ENCODE peak calls at places on chromosome 5, in ten cellular contexts. R is breast epithelium, C is lower lobe of right lung, O is coronary artery, S is astrocyte, X is BJ, W is PC-3, B is testis, A is uterus, N is thoracic aorta. P is an unnamed sample.

GRCh38 chr5:92758552-92758951 is 822.5 kb downstream of the NR2F1-AS1 start:
- DNase-seq in R (no peak), S (peak; percentile 58), B (no peak), X (no peak), N (no peak), C (no peak), A (no peak), W (peak; percentile 81), O (no peak), P (no peak)

GRCh38 chr5:36535390-36535789 is 71.0 kb upstream of the SLC1A3 start:
- DNase-seq in O (no peak), A (no peak), C (no peak), R (peak; percentile 32), N (no peak), B (no peak), S (no peak), X (no peak), W (no peak), P (no peak)

GRCh38 chr5:145925803-145926202 is 10.6 kb upstream of the SH3RF2 start:
- DNase-seq in B (no peak), W (no peak), O (no peak), S (peak; percentile 42), A (no peak), R (no peak), X (peak; percentile 62), N (no peak), C (no peak), P (no peak)

GRCh38 chr5:154756203-154756870 is 1.2 kb downstream of the LARP1 start:
- DNase-seq in N (no peak), C (peak; percentile 74), W (no peak), A (peak; percentile 33), R (no peak), S (no peak), B (peak; percentile 41), O (no peak), X (no peak), P (no peak)

GRCh38 chr5:136232316-136232715 is 39.4 kb upstream of the SMIM32 start:
- DNase-seq in X (no peak), A (no peak), R (no peak), W (no peak), S (no peak), N (no peak), B (no peak), O (no peak), C (no peak), P (no peak)

GRCh38 chr5:161895510-161895909 is 47.6 kb downstream of the GABRA1 start:
- DNase-seq in S (no peak), O (no peak), X (no peak), W (no peak), B (no peak), A (no peak), C (no peak), R (no peak), N (no peak), P (no peak)

GRCh38 chr5:171542504-171543150 is 123.2 kb downstream of the FGF18 start:
- DNase-seq in W (no peak), N (no peak), X (no peak), S (no peak), C (no peak), O (no peak), R (no peak), A (no peak), B (no peak), P (no peak)

GRCh38 chr5:11946317-11946716 is 42.1 kb upstream of the CTNND2 start:
- DNase-seq in S (no peak), O (no peak), C (no peak), X (no peak), B (no peak), W (peak; percentile 48), R (no peak), N (no peak), A (no peak), P (no peak)

GRCh38 chr5:163623524-163623923 is 118.1 kb downstream of the MAT2B start:
- DNase-seq in N (no peak), O (no peak), A (no peak), X (no peak), R (no peak), C (no peak), W (no peak), S (no peak), B (no peak), P (no peak)

GRCh38 chr5:128949847-128950546 is 15.3 kb upstream of the SLC27A6 start:
- DNase-seq in B (no peak), N (no peak), C (no peak), R (no peak), O (no peak), A (no peak), W (peak; percentile 5), X (no peak), S (no peak), P (no peak)

GRCh38 chr5:57844410-57844809 is 361.8 kb upstream of the ACTBL2 start:
- DNase-seq in R (no peak), A (no peak), C (no peak), B (no peak), W (no peak), S (no peak), X (no peak), O (no peak), N (no peak), P (no peak)

GRCh38 chr5:157541452-157542118 is 34.0 kb downstream of the ADAM19 start:
- DNase-seq in N (no peak), A (no peak), S (no peak), R (no peak), B (no peak), X (no peak), W (no peak), O (no peak), C (no peak), P (no peak)

GRCh38 chr5:108381034-108381954 is 604 bp downstream of the FBXL17 start:
- DNase-seq in S (peak; percentile 41), W (peak; percentile 64), X (no peak), R (peak; percentile 59), O (peak; percentile 88), B (peak; percentile 63), N (peak; percentile 19), C (peak; percentile 90), A (peak; percentile 66), P (no peak)

GRCh38 chr5:108380531-108381021 is 1.3 kb downstream of the FBXL17 start:
- DNase-seq in C (peak; percentile 63), O (peak; percentile 80), N (no peak), B (peak; percentile 74), X (no peak), A (peak; percentile 51), W (peak; percentile 40), R (no peak), S (peak; percentile 14), P (no peak)

GRCh38 chr5:108382784-108383358 is 973 bp upstream of the FBXL17 start:
- DNase-seq in W (no peak), C (no peak), A (no peak), B (no peak), O (no peak), R (no peak), X (no peak), S (no peak), N (no peak), P (no peak)

GRCh38 chr5:108381955-108382783 is at the start of gene FBXL17:
- DNase-seq in C (peak; percentile 98), R (peak; percentile 87), B (peak; percentile 97), W (peak; percentile 95), O (peak; percentile 97), S (peak; percentile 84), X (peak; percentile 51), A (peak; percentile 91), N (peak; percentile 84), P (peak; percentile 70)

DNA sequence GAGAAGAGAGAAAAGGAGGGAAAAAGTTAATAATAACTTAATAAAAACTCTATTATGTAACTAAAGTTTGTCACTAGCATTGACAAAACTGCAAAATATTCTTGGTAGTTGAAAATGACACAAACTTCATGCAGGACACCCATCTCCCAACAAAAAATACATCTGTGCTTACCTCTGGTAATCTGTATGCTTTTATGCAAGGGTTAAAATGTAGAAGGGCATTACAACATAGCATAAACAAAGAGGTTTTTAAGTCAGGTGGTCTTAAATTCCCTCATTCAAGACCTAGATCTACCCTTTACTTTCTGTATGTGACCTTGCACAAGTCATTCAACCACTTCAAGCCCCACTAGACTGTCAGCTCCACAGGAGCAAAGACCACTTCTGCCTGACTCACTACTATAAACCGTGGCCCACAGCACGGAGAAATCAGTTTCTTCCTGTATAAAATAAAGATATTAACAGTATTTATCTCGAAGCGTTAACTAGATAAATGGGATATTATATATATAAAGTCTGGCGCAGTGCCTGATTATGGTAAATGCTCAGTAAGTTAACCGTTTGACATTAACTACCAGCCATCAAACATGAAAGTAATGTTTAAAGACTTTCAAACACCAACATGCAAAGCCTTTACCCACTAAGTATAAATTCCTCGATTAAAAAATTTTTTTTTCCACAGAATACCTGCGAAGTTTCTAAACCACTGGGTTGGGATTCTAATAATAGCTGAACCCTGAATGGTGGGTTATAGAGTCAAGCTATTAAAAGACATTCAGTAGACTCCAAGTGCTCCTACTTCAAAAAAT is 2.0 kb downstream of the FBXL17 start:
- DNase-seq in W (peak; percentile 26), O (no peak), N (no peak), C (no peak), A (no peak), B (no peak), R (no peak), S (peak; percentile 49), X (no peak), P (no peak)
- H3K4me3 ChIP-seq in W (peak overlapping the region; percentile 81), O (peak overlapping the region; percentile 99), N (peak overlapping the region; percentile 96), C (peak overlapping the region; percentile 88), A (peak overlapping the region; percentile 85), B (peak overlapping the region; percentile 98), R (peak overlapping the region; percentile 94), S (peak overlapping the region; percentile 72), X (peak overlapping the region; percentile 95), P (peak overlapping the region; percentile 87)

GRCh38 chr5:81826128-81826527 is 75.2 kb upstream of the SSBP2 start:
- DNase-seq in B (no peak), S (no peak), R (no peak), O (no peak), W (no peak), C (no peak), N (no peak), A (no peak), X (no peak), P (no peak)
- TF ChIP-seq CTCF in B (no peak), S (no peak), R (no peak), O (no peak), W (no peak), C (no peak), N (no peak), A (no peak), X (peak; percentile 22), P (peak; percentile 8)

GRCh38 chr5:180431932-180432331 is 62.2 kb upstream of the CNOT6 start:
- DNase-seq in C (no peak), O (no peak), B (no peak), S (no peak), R (no peak), W (no peak), N (no peak), X (no peak), A (no peak), P (no peak)
- H3K4me3 ChIP-seq in C (no peak overlapping the region), O (no peak overlapping the region), B (peak overlapping the region; percentile 45), S (no peak overlapping the region), R (no peak overlapping the region), W (no peak overlapping the region), N (no peak overlapping the region), X (no peak overlapping the region), A (no peak overlapping the region), P (no peak overlapping the region)

GRCh38 chr5:169226904-169227303 is 74.0 kb downstream of the SLIT3 start:
- DNase-seq in C (no peak), B (no peak), R (no peak), N (no peak), A (no peak), X (no peak), O (no peak), W (peak; percentile 12), S (no peak), P (no peak)
- TF ChIP-seq CTCF in C (no peak), B (no peak), R (no peak), N (no peak), A (no peak), X (no peak), O (no peak), W (peak; percentile 48), S (no peak), P (no peak)

P was measured in epithelial cell of proximal tubule.